ENCODE peak calls at places on chromosomes 4 and X, in eight cellular contexts. U, F, T, I, C, K, E and S are unnamed samples.

GRCh38 chr4:100257567-100257966 is 67.3 kb upstream of the DDIT4L start:
- DNase-seq in U (no peak), F (no peak), T (no peak), I (no peak), C (no peak), K (peak; percentile 5), E (no peak), S (no peak)

GRCh38 chr4:186132577-186133277 is 28.2 kb downstream of the FAM149A start:
- DNase-seq in U (no peak), F (peak; percentile 31), T (no peak), I (no peak), C (peak; percentile 38), K (peak; percentile 40), E (no peak), S (peak; percentile 77)

GRCh38 chrX:9163153-9163790 is 129.3 kb upstream of the FAM9B start:
- DNase-seq in U (no peak), F (peak; percentile 79), T (no peak), I (no peak), C (no peak), K (peak; percentile 54), E (no peak), S (no peak)

GRCh38 chr4:53680168-53680567 is 88.9 kb upstream of the LNX1 start:
- DNase-seq in U (no peak), F (no peak), T (no peak), I (no peak), C (no peak), K (no peak), E (no peak), S (no peak)

GRCh38 chrX:118221733-118222132 is 105.1 kb upstream of the KLHL13 start:
- DNase-seq in U (no peak), F (peak; percentile 69), T (no peak), I (no peak), C (no peak), K (no peak), E (no peak), S (no peak)

GRCh38 chr4:108224628-108225053 is 55.9 kb upstream of the LEF1 start:
- DNase-seq in U (no peak), F (peak; percentile 41), T (no peak), I (no peak), C (no peak), K (peak; percentile 2), E (no peak), S (peak; percentile 60)

GRCh38 chrX:65871671-65872311 is 168.1 kb downstream of the VSIG4 start:
- DNase-seq in U (no peak), F (peak; percentile 60), T (no peak), I (no peak), C (peak; percentile 65), K (peak; percentile 67), E (peak; percentile 31), S (no peak)

GRCh38 chr4:7096264-7096663 is 28.4 kb upstream of the GRPEL1 start:
- DNase-seq in U (no peak), F (no peak), T (no peak), I (no peak), C (no peak), K (no peak), E (no peak), S (no peak)

GRCh38 chr4:118898684-118899138 is 10.1 kb downstream of the SYNPO2 start:
- DNase-seq in U (no peak), F (no peak), T (no peak), I (no peak), C (no peak), K (no peak), E (no peak), S (no peak)

GRCh38 chr4:101938836-101939235 is 148.3 kb downstream of the BANK1 start:
- DNase-seq in U (no peak), F (no peak), T (no peak), I (no peak), C (no peak), K (no peak), E (no peak), S (no peak)

GRCh38 chrX:74065831-74066390 is 238.1 kb upstream of the ZCCHC13 start:
- DNase-seq in U (no peak), F (no peak), T (no peak), I (no peak), C (no peak), K (no peak), E (no peak), S (no peak)

GRCh38 chrX:73977542-73978169 is 326.3 kb upstream of the ZCCHC13 start:
- DNase-seq in U (no peak), F (peak; percentile 62), T (no peak), I (no peak), C (no peak), K (no peak), E (no peak), S (no peak)

GRCh38 chrX:2334237-2334636 is 166.5 kb downstream of the DHRSX start:
- DNase-seq in U (no peak), F (no peak), T (no peak), I (no peak), C (no peak), K (peak; percentile 29), E (no peak), S (peak; percentile 61)

GRCh38 chr4:6749340-6750171 is 33.0 kb upstream of the KIAA0232 start:
- DNase-seq in U (no peak), F (no peak), T (peak; percentile 89), I (peak; percentile 85), C (peak; percentile 39), K (peak; percentile 82), E (no peak), S (peak; percentile 15)

GRCh38 chrX:55480390-55481062 is 9.1 kb downstream of the USP51 start:
- DNase-seq in U (no peak), F (no peak), T (no peak), I (no peak), C (no peak), K (no peak), E (no peak), S (no peak)

GRCh38 chr4:2962099-2962455 is 1.1 kb downstream of the NOP14 start:
- DNase-seq in U (no peak), F (peak; percentile 58), T (no peak), I (no peak), C (no peak), K (no peak), E (no peak), S (no peak)

GRCh38 chr4:39626261-39626660 is 12.4 kb downstream of the SMIM14 start:
- DNase-seq in U (no peak), F (no peak), T (no peak), I (no peak), C (no peak), K (no peak), E (peak; percentile 41), S (no peak)

GRCh38 chr4:122739174-122739573 is 6.7 kb downstream of the BBS12 start:
- DNase-seq in U (no peak), F (no peak), T (no peak), I (no peak), C (peak; percentile 11), K (no peak), E (no peak), S (peak; percentile 83)

GRCh38 chrX:20595928-20596550 is 329.3 kb upstream of the RPS6KA3 start:
- DNase-seq in U (peak; percentile 2), F (no peak), T (no peak), I (no peak), C (no peak), K (no peak), E (no peak), S (no peak)

GRCh38 chrX:20594985-20595384 is 328.3 kb upstream of the RPS6KA3 start:
- DNase-seq in U (no peak), F (peak; percentile 11), T (no peak), I (no peak), C (no peak), K (peak; percentile 9), E (no peak), S (no peak)

GRCh38 chrX:20593402-20593801 is 326.7 kb upstream of the RPS6KA3 start:
- DNase-seq in U (no peak), F (no peak), T (no peak), I (no peak), C (no peak), K (no peak), E (no peak), S (no peak)

GRCh38 chrX:20593836-20594235 is 327.1 kb upstream of the RPS6KA3 start:
- DNase-seq in U (no peak), F (no peak), T (no peak), I (no peak), C (no peak), K (no peak), E (no peak), S (no peak)

DNA sequence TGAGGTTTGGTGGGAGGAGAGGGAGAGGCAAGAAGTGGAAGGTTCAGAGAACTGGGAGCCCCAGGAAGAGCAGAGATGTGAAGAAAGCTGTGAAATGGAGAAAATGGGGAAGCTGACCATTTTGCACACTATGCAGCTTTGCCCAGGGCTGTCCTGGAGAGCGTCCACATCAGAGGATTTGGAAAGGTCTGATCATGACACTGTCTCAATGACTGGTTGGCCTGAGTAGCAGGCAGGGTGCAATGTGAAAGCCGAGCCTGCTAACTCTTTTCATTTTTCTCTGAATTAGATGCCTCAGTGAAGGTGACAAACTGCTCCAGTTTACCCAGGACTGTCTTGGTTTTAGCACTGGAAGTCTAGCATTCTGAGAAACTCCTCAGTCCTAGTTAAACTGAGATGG is 330.1 kb upstream of the RPS6KA3 start:
- DNase-seq in U (no peak), F (no peak), T (no peak), I (no peak), C (no peak), K (no peak), E (no peak), S (no peak)
- H3K27ac ChIP-seq in U (no peak overlapping the region), F (no peak overlapping the region), T (no peak overlapping the region), I (no peak overlapping the region), C (no peak overlapping the region), K (no peak overlapping the region), E (no peak overlapping the region), S (no peak overlapping the region)

GRCh38 chrX:77742788-77743476 is 43.1 kb downstream of the ATRX start:
- DNase-seq in U (no peak), F (no peak), T (no peak), I (no peak), C (no peak), K (no peak), E (no peak), S (no peak)
- H3K27ac ChIP-seq in U (no peak overlapping the region), F (no peak overlapping the region), T (peak overlapping the region; percentile 28), I (peak overlapping the region; percentile 2), C (peak overlapping the region; percentile 10), K (no peak overlapping the region), E (no peak overlapping the region), S (no peak overlapping the region)

GRCh38 chrX:104696667-104697066 is 130.7 kb downstream of the IL1RAPL2 start:
- DNase-seq in U (no peak), F (no peak), T (no peak), I (no peak), C (no peak), K (no peak), E (no peak), S (no peak)
- H3K27ac ChIP-seq in U (no peak overlapping the region), F (no peak overlapping the region), T (no peak overlapping the region), I (no peak overlapping the region), C (no peak overlapping the region), K (no peak overlapping the region), E (no peak overlapping the region), S (no peak overlapping the region)

DNA sequence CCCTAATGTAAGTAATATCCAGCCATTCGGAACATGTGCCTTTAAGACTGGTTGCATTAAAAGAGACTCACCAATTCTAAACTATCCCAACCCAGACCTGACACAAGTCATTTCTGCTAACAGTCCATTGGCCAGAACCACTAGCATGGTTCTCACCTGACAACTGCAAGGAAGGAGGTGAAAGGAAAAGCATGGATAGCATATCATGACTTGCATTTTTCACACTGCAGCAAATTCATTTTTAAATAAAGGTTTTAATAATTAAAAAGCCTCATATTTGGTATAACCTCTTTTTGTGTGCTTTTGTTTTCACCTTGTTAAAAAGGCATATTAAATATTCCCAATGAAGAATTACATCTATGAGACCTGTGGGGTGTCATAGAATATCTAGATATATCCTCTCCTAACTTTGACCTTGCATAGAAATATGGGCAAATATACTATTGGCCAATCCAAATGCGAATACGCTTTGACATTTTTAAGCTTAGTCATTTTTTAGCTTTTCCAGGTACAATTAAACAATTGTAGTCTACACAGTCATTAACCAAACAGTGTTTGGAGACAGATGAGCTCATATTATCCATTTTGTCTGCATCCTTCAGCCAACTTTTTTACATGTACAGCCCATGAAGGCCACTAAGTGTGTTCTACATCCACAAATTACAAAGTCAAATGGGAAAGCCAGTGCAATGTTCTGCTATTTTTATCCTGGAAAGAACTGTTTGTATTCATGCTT is 295.3 kb downstream of the PDGFC start:
- DNase-seq in U (no peak), F (no peak), T (no peak), I (no peak), C (no peak), K (no peak), E (no peak), S (no peak)
- H3K27ac ChIP-seq in U (no peak overlapping the region), F (no peak overlapping the region), T (no peak overlapping the region), I (no peak overlapping the region), C (no peak overlapping the region), K (no peak overlapping the region), E (no peak overlapping the region), S (peak overlapping the region; percentile 12)